ENCODE peak calls at places on chromosome 7, in nine cellular contexts. W is CD8-positive, alpha-beta memory T cell; R is ovary; X is tibial artery; Z is CD8-positive, alpha-beta T cell; G is heart left ventricle; D is fibroblast of lung; B is keratinocyte; F is NT2/D1. K is an unnamed sample.
A peak's percentile ranks its signal among the peaks of the same experiment; 100 is the strongest.

GRCh38 chr7:157472311-157473050 is 135.7 kb downstream of the DNAJB6 start:
- DNase-seq in W (no peak), R (no peak), X (peak; percentile 13), Z (peak; percentile 4), G (no peak), D (peak; percentile 4), B (no peak), F (no peak), K (no peak)

GRCh38 chr7:155190608-155191536 is 106.8 kb upstream of the INSIG1 start:
- DNase-seq in W (peak; percentile 31), R (peak; percentile 59), X (no peak), Z (peak; percentile 65), G (no peak), D (peak; percentile 25), B (no peak), F (no peak), K (peak; percentile 36)

GRCh38 chr7:30406664-30407425 is 71.7 kb downstream of the NOD1 start:
- DNase-seq in W (no peak), R (no peak), X (no peak), Z (no peak), G (no peak), D (peak; percentile 15), B (peak; percentile 99), F (no peak), K (no peak)

GRCh38 chr7:98323597-98324322 is 42.3 kb downstream of the BRI3 start:
- DNase-seq in W (no peak), R (no peak), X (no peak), Z (no peak), G (no peak), D (peak; percentile 41), B (no peak), F (no peak), K (peak; percentile 20)

GRCh38 chr7:89474456-89474855 is 678.9 kb upstream of the TEX47 start:
- DNase-seq in W (no peak), R (no peak), X (no peak), Z (no peak), G (no peak), D (no peak), B (no peak), F (no peak), K (no peak)

GRCh38 chr7:102953421-102953820 is 40.6 kb downstream of the LRRC17 start:
- DNase-seq in W (no peak), R (no peak), X (no peak), Z (no peak), G (no peak), D (no peak), B (no peak), F (no peak), K (no peak)

GRCh38 chr7:50771120-50772002 is 11.3 kb downstream of the GRB10 start:
- DNase-seq in W (no peak), R (no peak), X (no peak), Z (no peak), G (no peak), D (no peak), B (no peak), F (no peak), K (no peak)

GRCh38 chr7:30255096-30255769 is 29.2 kb upstream of the ZNRF2 start:
- DNase-seq in W (no peak), R (no peak), X (no peak), Z (no peak), G (no peak), D (no peak), B (no peak), F (no peak), K (no peak)

GRCh38 chr7:85022064-85022697 is 164.7 kb downstream of the SEMA3D start:
- DNase-seq in W (no peak), R (no peak), X (no peak), Z (no peak), G (no peak), D (no peak), B (no peak), F (no peak), K (no peak)

GRCh38 chr7:94660006-94660405 is 4.1 kb upstream of the SGCE start:
- DNase-seq in W (no peak), R (no peak), X (no peak), Z (no peak), G (no peak), D (no peak), B (no peak), F (no peak), K (no peak)

GRCh38 chr7:69871886-69872592 is 273.8 kb downstream of the AUTS2 start:
- DNase-seq in W (no peak), R (peak; percentile 32), X (no peak), Z (no peak), G (no peak), D (no peak), B (no peak), F (no peak), K (peak; percentile 22)

GRCh38 chr7:106023369-106024322 is 60.6 kb downstream of the CDHR3 start:
- DNase-seq in W (no peak), R (no peak), X (no peak), Z (no peak), G (no peak), D (no peak), B (no peak), F (no peak), K (no peak)

GRCh38 chr7:106021211-106022067 is 58.4 kb downstream of the CDHR3 start:
- DNase-seq in W (no peak), R (no peak), X (no peak), Z (peak; percentile 29), G (no peak), D (peak; percentile 57), B (no peak), F (peak; percentile 42), K (no peak)

GRCh38 chr7:106026101-106026500 is 63.0 kb downstream of the CDHR3 start:
- DNase-seq in W (no peak), R (no peak), X (no peak), Z (no peak), G (no peak), D (no peak), B (no peak), F (no peak), K (no peak)

GRCh38 chr7:106018566-106019338 is 55.7 kb downstream of the CDHR3 start:
- DNase-seq in W (no peak), R (no peak), X (no peak), Z (no peak), G (no peak), D (peak; percentile 28), B (no peak), F (no peak), K (no peak)

GRCh38 chr7:106022193-106022821 is 59.2 kb downstream of the CDHR3 start:
- DNase-seq in W (peak; percentile 90), R (no peak), X (no peak), Z (peak; percentile 84), G (no peak), D (no peak), B (no peak), F (no peak), K (no peak)
- H3K27me3 ChIP-seq in W (no peaks in the 10 kb centered on the region), R (no peaks in the 10 kb centered on the region), X (no peaks in the 10 kb centered on the region), Z (no peaks in the 10 kb centered on the region), G (no peaks in the 10 kb centered on the region), D (no peaks in the 10 kb centered on the region), B (no peaks in the 10 kb centered on the region), F (no peaks in the 10 kb centered on the region), K (no peaks in the 10 kb centered on the region)

GRCh38 chr7:47935336-47935735 is 12.9 kb downstream of the PKD1L1 start:
- DNase-seq in W (no peak), R (no peak), X (no peak), Z (no peak), G (no peak), D (no peak), B (no peak), F (no peak), K (no peak)
- H3K4me3 ChIP-seq in W (no peak overlapping the region), R (no peak overlapping the region), X (no peak overlapping the region), Z (no peak overlapping the region), G (no peak overlapping the region), D (no peak overlapping the region), B (no peak overlapping the region), F (no peak overlapping the region), K (no peak overlapping the region)

GRCh38 chr7:122315507-122316466 is 11.2 kb upstream of the FEZF1 start:
- DNase-seq in W (no peak), R (no peak), X (no peak), Z (no peak), G (no peak), D (no peak), B (no peak), F (no peak), K (no peak)
- H3K27me3 ChIP-seq in W (peaks cover 8% of the 10 kb centered on the region), R (no peaks in the 10 kb centered on the region), X (no peaks in the 10 kb centered on the region), Z (peaks cover 2% of the 10 kb centered on the region), G (peaks cover 50% of the 10 kb centered on the region), D (peaks cover 51% of the 10 kb centered on the region), B (peaks cover 68% of the 10 kb centered on the region), F (peaks cover 96% of the 10 kb centered on the region), K (peaks cover 73% of the 10 kb centered on the region)

GRCh38 chr7:107999814-108000560 is 3.0 kb downstream of the LAMB1 start:
- DNase-seq in W (no peak), R (no peak), X (no peak), Z (no peak), G (no peak), D (no peak), B (no peak), F (no peak), K (no peak)

GRCh38 chr7:108002726-108003590 is at the start of gene LAMB1:
- DNase-seq in W (no peak), R (peak; percentile 79), X (peak; percentile 42), Z (no peak), G (peak; percentile 78), D (peak; percentile 87), B (no peak), F (peak; percentile 49), K (peak; percentile 83)

GRCh38 chr7:108000875-108001758 is 1.8 kb downstream of the LAMB1 start:
- DNase-seq in W (no peak), R (peak; percentile 55), X (no peak), Z (no peak), G (peak; percentile 76), D (peak; percentile 58), B (no peak), F (no peak), K (no peak)

GRCh38 chr7:108003591-108003935 is 602 bp upstream of the LAMB1 start:
- DNase-seq in W (no peak), R (no peak), X (no peak), Z (no peak), G (no peak), D (no peak), B (no peak), F (no peak), K (no peak)

DNA sequence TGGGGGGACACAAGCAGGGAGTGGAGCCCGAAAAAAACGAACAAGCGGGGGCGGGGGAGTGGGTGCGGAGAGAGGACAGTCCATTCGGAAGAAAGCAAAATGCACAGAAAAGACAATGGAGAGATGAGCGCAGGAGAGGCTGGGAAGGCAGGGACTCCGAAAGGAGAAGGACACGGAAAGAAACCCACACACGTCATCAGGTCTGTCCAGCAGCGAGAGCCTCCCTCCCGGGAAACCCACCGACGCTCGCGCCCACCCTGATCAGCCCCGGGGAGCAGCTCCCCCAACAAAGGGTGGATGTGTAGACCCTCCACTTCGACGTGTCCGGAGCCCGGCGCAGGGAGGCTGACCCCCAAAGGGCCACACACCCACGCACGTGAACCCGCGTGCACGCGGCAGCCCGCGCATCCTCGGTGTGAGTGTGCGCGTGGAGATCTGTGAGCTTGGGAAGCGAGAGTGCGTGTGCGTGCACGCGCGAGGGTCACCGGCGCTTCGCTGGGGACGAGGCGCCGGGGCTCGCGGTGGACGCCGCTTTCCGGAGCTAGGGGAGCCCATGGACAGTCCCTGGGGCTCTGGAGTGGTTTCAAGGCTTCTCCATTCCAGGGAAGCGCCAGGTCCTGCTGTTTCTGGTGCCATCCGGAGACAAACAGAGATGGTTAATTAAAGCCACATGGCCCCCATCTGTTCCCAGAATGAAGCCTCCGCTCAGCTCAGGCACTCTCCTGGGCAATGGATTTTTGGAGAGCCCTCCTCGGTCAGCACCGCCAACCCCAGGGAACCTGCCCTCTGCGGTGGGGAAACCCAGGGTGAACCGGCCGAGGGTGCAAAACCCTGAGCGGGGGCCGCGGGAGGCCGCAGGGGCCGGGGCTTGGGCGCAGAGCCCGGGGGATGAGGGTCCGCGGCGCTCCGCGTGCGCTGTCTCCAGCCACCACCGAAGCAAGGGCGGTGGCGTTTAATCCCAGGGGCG is 919 bp downstream of the LAMB1 start:
- DNase-seq in W (no peak), R (peak; percentile 66), X (no peak), Z (no peak), G (peak; percentile 29), D (no peak), B (no peak), F (no peak), K (no peak)
- H3K4me3 ChIP-seq in W (peak overlapping the region; percentile 8), R (peak overlapping the region; percentile 56), X (peak overlapping the region; percentile 78), Z (peak overlapping the region; percentile 50), G (peak overlapping the region; percentile 82), D (peak overlapping the region; percentile 57), B (peak overlapping the region; percentile 85), F (peak overlapping the region; percentile 89), K (peak overlapping the region; percentile 89)